ENCODE peak calls at places on chromosome 19, in nine cellular contexts. One of them, this sample, is unnamed.

GRCh38 chr19:32251634-32252332 is 93.6 kb upstream of the ZNF507 start:
- DNase-seq in ascending aorta: no peak
- DNase-seq in body of pancreas: no peak
- DNase-seq in heart left ventricle: no peak
- DNase-seq in lower lobe of right lung: no peak
- DNase-seq in SK-N-SH: no peak
- DNase-seq in tibial artery: no peak
- DNase-seq in mammary epithelial cell: no peak
- DNase-seq in breast epithelium: no peak
- DNase-seq in this sample: no peak

GRCh38 chr19:45922281-45922680 is 7.7 kb upstream of the NANOS2 start:
- DNase-seq in ascending aorta: no peak
- DNase-seq in body of pancreas: no peak
- DNase-seq in heart left ventricle: no peak
- DNase-seq in lower lobe of right lung: no peak
- DNase-seq in SK-N-SH: no peak
- DNase-seq in tibial artery: no peak
- DNase-seq in mammary epithelial cell: no peak
- DNase-seq in breast epithelium: no peak
- DNase-seq in this sample: peak; percentile 25

GRCh38 chr19:42066075-42066754 is 3.8 kb downstream of the GRIK5 start:
- DNase-seq in ascending aorta: no peak
- DNase-seq in body of pancreas: no peak
- DNase-seq in heart left ventricle: no peak
- DNase-seq in lower lobe of right lung: no peak
- DNase-seq in SK-N-SH: peak; percentile 97
- DNase-seq in tibial artery: no peak
- DNase-seq in mammary epithelial cell: no peak
- DNase-seq in breast epithelium: no peak
- DNase-seq in this sample: peak; percentile 68

GRCh38 chr19:34999498-35000337 is at the start of gene GRAMD1A:
- DNase-seq in ascending aorta: peak; percentile 84
- DNase-seq in body of pancreas: peak; percentile 91
- DNase-seq in heart left ventricle: peak; percentile 90
- DNase-seq in lower lobe of right lung: peak; percentile 83
- DNase-seq in SK-N-SH: peak; percentile 98
- DNase-seq in tibial artery: peak; percentile 86
- DNase-seq in mammary epithelial cell: peak; percentile 85
- DNase-seq in breast epithelium: peak; percentile 96
- DNase-seq in this sample: peak; percentile 97

GRCh38 chr19:28023064-28023463 is 1189.9 kb downstream of the UQCRFS1 start:
- DNase-seq in ascending aorta: no peak
- DNase-seq in body of pancreas: no peak
- DNase-seq in heart left ventricle: no peak
- DNase-seq in lower lobe of right lung: no peak
- DNase-seq in SK-N-SH: no peak
- DNase-seq in tibial artery: no peak
- DNase-seq in mammary epithelial cell: no peak
- DNase-seq in breast epithelium: no peak
- DNase-seq in this sample: no peak

GRCh38 chr19:18329035-18329376 is 6.1 kb upstream of the LSM4 start:
- DNase-seq in ascending aorta: no peak
- DNase-seq in body of pancreas: no peak
- DNase-seq in heart left ventricle: no peak
- DNase-seq in lower lobe of right lung: no peak
- DNase-seq in SK-N-SH: no peak
- DNase-seq in tibial artery: no peak
- DNase-seq in mammary epithelial cell: no peak
- DNase-seq in breast epithelium: no peak
- DNase-seq in this sample: no peak

GRCh38 chr19:28505134-28505533 is 707.8 kb downstream of the UQCRFS1 start:
- DNase-seq in ascending aorta: no peak
- DNase-seq in body of pancreas: no peak
- DNase-seq in heart left ventricle: no peak
- DNase-seq in lower lobe of right lung: no peak
- DNase-seq in SK-N-SH: no peak
- DNase-seq in tibial artery: no peak
- DNase-seq in mammary epithelial cell: no peak
- DNase-seq in breast epithelium: no peak
- DNase-seq in this sample: no peak

GRCh38 chr19:35828694-35829301 is 16.2 kb upstream of the PRODH2 start:
- DNase-seq in ascending aorta: no peak
- DNase-seq in body of pancreas: peak; percentile 39
- DNase-seq in heart left ventricle: peak; percentile 61
- DNase-seq in lower lobe of right lung: no peak
- DNase-seq in SK-N-SH: no peak
- DNase-seq in tibial artery: peak; percentile 51
- DNase-seq in mammary epithelial cell: peak; percentile 45
- DNase-seq in breast epithelium: no peak
- DNase-seq in this sample: peak; percentile 81

GRCh38 chr19:46402725-46403124 is 10.6 kb downstream of the CCDC8 start:
- DNase-seq in ascending aorta: no peak
- DNase-seq in body of pancreas: no peak
- DNase-seq in heart left ventricle: no peak
- DNase-seq in lower lobe of right lung: peak; percentile 24
- DNase-seq in SK-N-SH: no peak
- DNase-seq in tibial artery: no peak
- DNase-seq in mammary epithelial cell: no peak
- DNase-seq in breast epithelium: no peak
- DNase-seq in this sample: peak; percentile 49

GRCh38 chr19:38043649-38044144 is 136.7 kb downstream of the SIPA1L3 start:
- DNase-seq in ascending aorta: no peak
- DNase-seq in body of pancreas: no peak
- DNase-seq in heart left ventricle: no peak
- DNase-seq in lower lobe of right lung: no peak
- DNase-seq in SK-N-SH: no peak
- DNase-seq in tibial artery: no peak
- DNase-seq in mammary epithelial cell: no peak
- DNase-seq in breast epithelium: no peak
- DNase-seq in this sample: no peak

GRCh38 chr19:10543059-10543419 is 665 bp upstream of the ATG4D start:
- DNase-seq in ascending aorta: no peak
- DNase-seq in body of pancreas: no peak
- DNase-seq in heart left ventricle: no peak
- DNase-seq in lower lobe of right lung: no peak
- DNase-seq in SK-N-SH: no peak
- DNase-seq in tibial artery: no peak
- DNase-seq in mammary epithelial cell: no peak
- DNase-seq in breast epithelium: no peak
- DNase-seq in this sample: no peak

GRCh38 chr19:43430976-43431375 is 16.3 kb downstream of the TEX101 start:
- DNase-seq in ascending aorta: no peak
- DNase-seq in body of pancreas: no peak
- DNase-seq in heart left ventricle: no peak
- DNase-seq in lower lobe of right lung: no peak
- DNase-seq in SK-N-SH: no peak
- DNase-seq in tibial artery: no peak
- DNase-seq in mammary epithelial cell: no peak
- DNase-seq in breast epithelium: no peak
- DNase-seq in this sample: no peak

GRCh38 chr19:1847684-1848398 is 442 bp downstream of the REXO1 start:
- DNase-seq in ascending aorta: no peak
- DNase-seq in body of pancreas: no peak
- DNase-seq in heart left ventricle: peak; percentile 63
- DNase-seq in lower lobe of right lung: no peak
- DNase-seq in SK-N-SH: peak; percentile 73
- DNase-seq in tibial artery: no peak
- DNase-seq in mammary epithelial cell: peak; percentile 54
- DNase-seq in breast epithelium: no peak
- DNase-seq in this sample: peak; percentile 85

GRCh38 chr19:19214892-19215291 is 3.1 kb downstream of the NCAN start:
- DNase-seq in ascending aorta: no peak
- DNase-seq in body of pancreas: no peak
- DNase-seq in heart left ventricle: no peak
- DNase-seq in lower lobe of right lung: no peak
- DNase-seq in SK-N-SH: no peak
- DNase-seq in tibial artery: no peak
- DNase-seq in mammary epithelial cell: no peak
- DNase-seq in breast epithelium: no peak
- DNase-seq in this sample: no peak

GRCh38 chr19:55647732-55648656 is at the start of gene CCDC106:
- DNase-seq in ascending aorta: no peak
- DNase-seq in body of pancreas: peak; percentile 68
- DNase-seq in heart left ventricle: peak; percentile 78
- DNase-seq in lower lobe of right lung: peak; percentile 79
- DNase-seq in SK-N-SH: peak; percentile 93
- DNase-seq in tibial artery: peak; percentile 60
- DNase-seq in mammary epithelial cell: peak; percentile 27
- DNase-seq in breast epithelium: no peak
- DNase-seq in this sample: peak; percentile 90

GRCh38 chr19:13974073-13974472 is 21.8 kb downstream of the DCAF15 start:
- DNase-seq in ascending aorta: no peak
- DNase-seq in body of pancreas: no peak
- DNase-seq in heart left ventricle: no peak
- DNase-seq in lower lobe of right lung: no peak
- DNase-seq in SK-N-SH: peak; percentile 66
- DNase-seq in tibial artery: no peak
- DNase-seq in mammary epithelial cell: peak; percentile 79
- DNase-seq in breast epithelium: peak; percentile 81
- DNase-seq in this sample: no peak

GRCh38 chr19:920051-920857 is 3.1 kb downstream of the KISS1R start:
- DNase-seq in ascending aorta: no peak
- DNase-seq in body of pancreas: no peak
- DNase-seq in heart left ventricle: no peak
- DNase-seq in lower lobe of right lung: no peak
- DNase-seq in SK-N-SH: no peak
- DNase-seq in tibial artery: no peak
- DNase-seq in mammary epithelial cell: peak; percentile 27
- DNase-seq in breast epithelium: no peak
- DNase-seq in this sample: no peak

GRCh38 chr19:18610245-18610555 is 2.5 kb upstream of the TMEM59L start:
- DNase-seq in ascending aorta: no peak
- DNase-seq in body of pancreas: no peak
- DNase-seq in heart left ventricle: no peak
- DNase-seq in lower lobe of right lung: no peak
- DNase-seq in SK-N-SH: peak; percentile 37
- DNase-seq in tibial artery: no peak
- DNase-seq in mammary epithelial cell: no peak
- DNase-seq in breast epithelium: no peak
- DNase-seq in this sample: no peak

GRCh38 chr19:4369109-4369887 is 25.9 kb downstream of the MPND start:
- DNase-seq in ascending aorta: no peak
- DNase-seq in body of pancreas: peak; percentile 60
- DNase-seq in heart left ventricle: peak; percentile 70
- DNase-seq in lower lobe of right lung: peak; percentile 84
- DNase-seq in SK-N-SH: no peak
- DNase-seq in tibial artery: no peak
- DNase-seq in mammary epithelial cell: peak; percentile 94
- DNase-seq in breast epithelium: peak; percentile 65
- DNase-seq in this sample: peak; percentile 93
- H3K4me1 ChIP-seq in ascending aorta: peaks cover 54% of the 10 kb centered on the region
- H3K4me1 ChIP-seq in body of pancreas: peaks cover 64% of the 10 kb centered on the region
- H3K4me1 ChIP-seq in heart left ventricle: peaks cover 48% of the 10 kb centered on the region
- H3K4me1 ChIP-seq in lower lobe of right lung: peaks cover 73% of the 10 kb centered on the region
- H3K4me1 ChIP-seq in SK-N-SH: peaks cover 45% of the 10 kb centered on the region
- H3K4me1 ChIP-seq in tibial artery: peaks cover 59% of the 10 kb centered on the region
- H3K4me1 ChIP-seq in mammary epithelial cell: peaks cover 47% of the 10 kb centered on the region
- H3K4me1 ChIP-seq in breast epithelium: peaks cover 33% of the 10 kb centered on the region
- H3K4me1 ChIP-seq in this sample: peaks cover 42% of the 10 kb centered on the region

GRCh38 chr19:51258761-51259160 is 7.9 kb downstream of the SIGLECL1 start:
- DNase-seq in ascending aorta: no peak
- DNase-seq in body of pancreas: no peak
- DNase-seq in heart left ventricle: no peak
- DNase-seq in lower lobe of right lung: no peak
- DNase-seq in SK-N-SH: no peak
- DNase-seq in tibial artery: no peak
- DNase-seq in mammary epithelial cell: no peak
- DNase-seq in breast epithelium: no peak
- DNase-seq in this sample: no peak
- H3K4me3 ChIP-seq in ascending aorta: no peak overlapping the region
- H3K4me3 ChIP-seq in body of pancreas: no peak overlapping the region
- H3K4me3 ChIP-seq in heart left ventricle: no peak overlapping the region
- H3K4me3 ChIP-seq in lower lobe of right lung: no peak overlapping the region
- H3K4me3 ChIP-seq in SK-N-SH: no peak overlapping the region
- H3K4me3 ChIP-seq in tibial artery: no peak overlapping the region
- H3K4me3 ChIP-seq in mammary epithelial cell: no peak overlapping the region
- H3K4me3 ChIP-seq in breast epithelium: no peak overlapping the region
- H3K4me3 ChIP-seq in this sample: no peak overlapping the region

DNA sequence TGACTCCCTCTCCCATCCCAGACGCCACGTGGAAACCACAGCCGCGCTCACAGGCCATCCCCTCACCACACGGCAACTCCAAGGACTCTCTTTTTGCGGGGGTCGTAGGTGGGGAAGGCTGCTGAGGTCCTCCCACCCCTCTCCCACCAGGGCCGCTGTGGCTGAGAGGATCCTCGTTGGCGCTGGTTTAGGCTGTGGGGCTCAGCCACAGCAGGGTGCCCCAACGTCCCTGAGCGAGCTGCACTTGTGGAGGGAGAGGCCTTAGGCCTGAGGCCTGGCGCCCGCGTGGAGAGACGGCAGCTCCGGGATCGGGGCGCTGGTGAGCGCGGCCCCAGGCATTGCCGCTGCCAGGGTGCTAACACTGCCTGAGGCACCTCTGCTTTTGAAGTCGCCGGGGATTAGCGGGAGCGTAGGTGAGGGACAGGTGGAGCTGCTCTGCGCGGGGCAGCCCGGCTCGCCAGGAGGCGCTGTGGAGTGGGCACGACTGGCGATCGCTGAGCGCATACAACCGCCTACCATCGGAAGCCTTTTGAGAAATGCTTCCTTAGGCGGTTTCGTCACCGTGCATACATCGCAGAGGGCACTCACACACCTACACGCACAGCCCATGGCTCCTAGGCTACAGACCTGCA is 9.0 kb downstream of the ZSCAN1 start:
- DNase-seq in ascending aorta: no peak
- DNase-seq in body of pancreas: peak; percentile 7
- DNase-seq in heart left ventricle: no peak
- DNase-seq in lower lobe of right lung: no peak
- DNase-seq in SK-N-SH: no peak
- DNase-seq in tibial artery: no peak
- DNase-seq in mammary epithelial cell: no peak
- DNase-seq in breast epithelium: no peak
- DNase-seq in this sample: no peak
- TF ChIP-seq CTCF in ascending aorta: no peak
- TF ChIP-seq CTCF in body of pancreas: no peak
- TF ChIP-seq CTCF in heart left ventricle: no peak
- TF ChIP-seq CTCF in lower lobe of right lung: peak; percentile 7
- TF ChIP-seq CTCF in SK-N-SH: no peak
- TF ChIP-seq CTCF in tibial artery: no peak
- TF ChIP-seq CTCF in mammary epithelial cell: no peak
- TF ChIP-seq CTCF in breast epithelium: no peak
- TF ChIP-seq CTCF in this sample: peak; percentile 10

DNA sequence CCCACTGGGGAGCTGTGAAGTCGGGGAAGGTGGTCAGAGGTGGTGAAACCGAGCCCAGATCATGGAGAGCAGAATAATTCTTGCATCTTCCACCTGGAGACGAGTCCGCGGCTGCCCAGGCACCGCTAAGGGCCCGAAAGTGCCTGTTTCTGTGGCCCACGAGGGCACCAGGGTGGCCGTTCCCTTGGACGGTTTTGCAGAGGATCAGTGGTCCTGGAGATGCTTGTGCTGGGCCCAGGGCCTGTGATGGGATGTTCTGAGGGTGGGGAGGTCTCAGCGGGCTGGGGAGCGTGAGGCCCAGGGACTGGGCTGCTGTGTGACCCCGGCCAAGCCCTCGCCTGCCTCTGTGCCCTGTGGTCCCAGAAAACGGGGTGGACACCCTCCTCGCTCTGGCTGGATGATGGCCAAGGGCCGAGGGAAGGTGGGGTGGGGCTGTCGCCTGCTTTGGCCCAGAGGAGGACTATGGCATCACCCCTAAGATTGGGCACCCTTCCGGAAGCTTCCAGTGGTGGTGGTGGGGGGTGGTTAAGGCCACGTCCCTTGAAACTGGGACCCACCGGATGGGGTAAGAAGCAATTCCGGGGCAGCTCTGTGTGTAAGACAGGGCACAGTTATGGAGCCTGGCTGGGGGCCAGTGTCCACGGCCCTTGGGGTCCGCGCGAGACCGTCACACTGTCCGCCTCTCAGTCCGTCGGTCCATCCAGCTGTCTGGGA is 51.3 kb upstream of the NFIC start:
- DNase-seq in ascending aorta: no peak
- DNase-seq in body of pancreas: no peak
- DNase-seq in heart left ventricle: no peak
- DNase-seq in lower lobe of right lung: no peak
- DNase-seq in SK-N-SH: peak; percentile 33
- DNase-seq in tibial artery: no peak
- DNase-seq in mammary epithelial cell: no peak
- DNase-seq in breast epithelium: no peak
- DNase-seq in this sample: peak; percentile 49
- H3K4me1 ChIP-seq in ascending aorta: no peaks in the 10 kb centered on the region
- H3K4me1 ChIP-seq in body of pancreas: no peaks in the 10 kb centered on the region
- H3K4me1 ChIP-seq in heart left ventricle: no peaks in the 10 kb centered on the region
- H3K4me1 ChIP-seq in lower lobe of right lung: no peaks in the 10 kb centered on the region
- H3K4me1 ChIP-seq in SK-N-SH: no peaks in the 10 kb centered on the region
- H3K4me1 ChIP-seq in tibial artery: no peaks in the 10 kb centered on the region
- H3K4me1 ChIP-seq in mammary epithelial cell: no peaks in the 10 kb centered on the region
- H3K4me1 ChIP-seq in breast epithelium: no peaks in the 10 kb centered on the region
- H3K4me1 ChIP-seq in this sample: no peaks in the 10 kb centered on the region

This sample was measured in kidney.